ENCODE peak calls at places on chromosomes 5 and 9, in eight cellular contexts. One of them, this sample, is unnamed.

GRCh38 chr9:93976973-93977372 is 21.8 kb upstream of the BARX1 start:
- DNase-seq in NCI-H2029: no peak
- DNase-seq in germinal center: no peak
- DNase-seq in heart right ventricle: no peak
- DNase-seq in activated effector memory CD4-positive, alpha-beta T cell treated with Interleukin-2 at 50 U/mL for 16 hours: no peak
- DNase-seq in stimulated activated CD4-positive, alpha-beta T cell treated with anti-CD3 and anti-CD28 coated beads, Interleukin-15, amount 100 ng/mL, for 1 hour: no peak
- DNase-seq in activated CD4-positive, CD25-positive, alpha-beta regulatory T cell: no peak
- DNase-seq in keratinocyte: peak; percentile 19
- DNase-seq in this sample: no peak

GRCh38 chr5:134026521-134027202 is 21.9 kb upstream of the VDAC1 start:
- DNase-seq in keratinocyte: no peak
- DNase-seq in stimulated activated CD4-positive, alpha-beta T cell treated with anti-CD3 and anti-CD28 coated beads, Interleukin-15, amount 100 ng/mL, for 1 hour: no peak
- DNase-seq in heart right ventricle: no peak
- DNase-seq in germinal center: peak; percentile 79
- DNase-seq in activated effector memory CD4-positive, alpha-beta T cell treated with Interleukin-2 at 50 U/mL for 16 hours: peak; percentile 18
- DNase-seq in NCI-H2029: peak; percentile 25
- DNase-seq in activated CD4-positive, CD25-positive, alpha-beta regulatory T cell: no peak
- DNase-seq in this sample: no peak

GRCh38 chr5:29208026-29208425 is 1985.5 kb upstream of the CDH6 start:
- DNase-seq in germinal center: no peak
- DNase-seq in NCI-H2029: no peak
- DNase-seq in activated effector memory CD4-positive, alpha-beta T cell treated with Interleukin-2 at 50 U/mL for 16 hours: no peak
- DNase-seq in keratinocyte: no peak
- DNase-seq in activated CD4-positive, CD25-positive, alpha-beta regulatory T cell: no peak
- DNase-seq in stimulated activated CD4-positive, alpha-beta T cell treated with anti-CD3 and anti-CD28 coated beads, Interleukin-15, amount 100 ng/mL, for 1 hour: no peak
- DNase-seq in heart right ventricle: no peak
- DNase-seq in this sample: no peak

GRCh38 chr5:172179032-172179989 is 8.7 kb downstream of the STK10 start:
- DNase-seq in activated CD4-positive, CD25-positive, alpha-beta regulatory T cell: no peak
- DNase-seq in heart right ventricle: peak; percentile 57
- DNase-seq in activated effector memory CD4-positive, alpha-beta T cell treated with Interleukin-2 at 50 U/mL for 16 hours: peak; percentile 43
- DNase-seq in keratinocyte: no peak
- DNase-seq in NCI-H2029: no peak
- DNase-seq in germinal center: peak; percentile 61
- DNase-seq in stimulated activated CD4-positive, alpha-beta T cell treated with anti-CD3 and anti-CD28 coated beads, Interleukin-15, amount 100 ng/mL, for 1 hour: no peak
- DNase-seq in this sample: no peak

GRCh38 chr9:135418161-135418560 is 61.4 kb upstream of the PPP1R26 start:
- DNase-seq in keratinocyte: no peak
- DNase-seq in NCI-H2029: no peak
- DNase-seq in heart right ventricle: no peak
- DNase-seq in stimulated activated CD4-positive, alpha-beta T cell treated with anti-CD3 and anti-CD28 coated beads, Interleukin-15, amount 100 ng/mL, for 1 hour: no peak
- DNase-seq in activated CD4-positive, CD25-positive, alpha-beta regulatory T cell: no peak
- DNase-seq in germinal center: no peak
- DNase-seq in activated effector memory CD4-positive, alpha-beta T cell treated with Interleukin-2 at 50 U/mL for 16 hours: no peak
- DNase-seq in this sample: no peak

GRCh38 chr9:137618105-137619067 is at the start of gene EHMT1:
- DNase-seq in activated CD4-positive, CD25-positive, alpha-beta regulatory T cell: peak; percentile 82
- DNase-seq in stimulated activated CD4-positive, alpha-beta T cell treated with anti-CD3 and anti-CD28 coated beads, Interleukin-15, amount 100 ng/mL, for 1 hour: peak; percentile 89
- DNase-seq in germinal center: peak; percentile 97
- DNase-seq in activated effector memory CD4-positive, alpha-beta T cell treated with Interleukin-2 at 50 U/mL for 16 hours: peak; percentile 88
- DNase-seq in heart right ventricle: peak; percentile 85
- DNase-seq in NCI-H2029: peak; percentile 76
- DNase-seq in keratinocyte: no peak
- DNase-seq in this sample: no peak

GRCh38 chr5:87453801-87454200 is 41.1 kb upstream of the CCNH start:
- DNase-seq in stimulated activated CD4-positive, alpha-beta T cell treated with anti-CD3 and anti-CD28 coated beads, Interleukin-15, amount 100 ng/mL, for 1 hour: no peak
- DNase-seq in heart right ventricle: no peak
- DNase-seq in keratinocyte: no peak
- DNase-seq in activated effector memory CD4-positive, alpha-beta T cell treated with Interleukin-2 at 50 U/mL for 16 hours: no peak
- DNase-seq in activated CD4-positive, CD25-positive, alpha-beta regulatory T cell: no peak
- DNase-seq in NCI-H2029: no peak
- DNase-seq in germinal center: no peak
- DNase-seq in this sample: no peak

GRCh38 chr5:134267366-134268018 is 41.6 kb upstream of the PPP2CA start:
- DNase-seq in heart right ventricle: no peak
- DNase-seq in activated effector memory CD4-positive, alpha-beta T cell treated with Interleukin-2 at 50 U/mL for 16 hours: no peak
- DNase-seq in keratinocyte: no peak
- DNase-seq in germinal center: no peak
- DNase-seq in NCI-H2029: no peak
- DNase-seq in stimulated activated CD4-positive, alpha-beta T cell treated with anti-CD3 and anti-CD28 coated beads, Interleukin-15, amount 100 ng/mL, for 1 hour: no peak
- DNase-seq in activated CD4-positive, CD25-positive, alpha-beta regulatory T cell: no peak
- DNase-seq in this sample: no peak

GRCh38 chr5:103452666-103453065 is 109.9 kb downstream of the NUDT12 start:
- DNase-seq in activated effector memory CD4-positive, alpha-beta T cell treated with Interleukin-2 at 50 U/mL for 16 hours: no peak
- DNase-seq in heart right ventricle: no peak
- DNase-seq in keratinocyte: no peak
- DNase-seq in NCI-H2029: no peak
- DNase-seq in germinal center: no peak
- DNase-seq in stimulated activated CD4-positive, alpha-beta T cell treated with anti-CD3 and anti-CD28 coated beads, Interleukin-15, amount 100 ng/mL, for 1 hour: no peak
- DNase-seq in activated CD4-positive, CD25-positive, alpha-beta regulatory T cell: no peak
- DNase-seq in this sample: no peak

GRCh38 chr9:110058304-110058953 is 149.5 kb downstream of the C9orf152 start:
- DNase-seq in stimulated activated CD4-positive, alpha-beta T cell treated with anti-CD3 and anti-CD28 coated beads, Interleukin-15, amount 100 ng/mL, for 1 hour: peak; percentile 29
- DNase-seq in activated CD4-positive, CD25-positive, alpha-beta regulatory T cell: peak; percentile 18
- DNase-seq in keratinocyte: no peak
- DNase-seq in germinal center: peak; percentile 60
- DNase-seq in heart right ventricle: peak; percentile 56
- DNase-seq in NCI-H2029: peak; percentile 61
- DNase-seq in activated effector memory CD4-positive, alpha-beta T cell treated with Interleukin-2 at 50 U/mL for 16 hours: peak; percentile 34
- DNase-seq in this sample: no peak

GRCh38 chr9:129643706-129644105 is 1.8 kb upstream of the ASB6 start:
- DNase-seq in germinal center: no peak
- DNase-seq in NCI-H2029: no peak
- DNase-seq in activated CD4-positive, CD25-positive, alpha-beta regulatory T cell: no peak
- DNase-seq in heart right ventricle: no peak
- DNase-seq in stimulated activated CD4-positive, alpha-beta T cell treated with anti-CD3 and anti-CD28 coated beads, Interleukin-15, amount 100 ng/mL, for 1 hour: no peak
- DNase-seq in activated effector memory CD4-positive, alpha-beta T cell treated with Interleukin-2 at 50 U/mL for 16 hours: no peak
- DNase-seq in keratinocyte: no peak
- DNase-seq in this sample: no peak

This sample was measured in cerebellar nuclear complex.